ENCODE peak calls at places on chromosomes 11 and 22, in seven cellular contexts. U is NCI-H2171 treated with DMSO at 0.1 percent for 48 hours; Q is stimulated activated naive CD8-positive, alpha-beta T cell treated with anti-CD3 and anti-CD28 coated beads, Interleukin-15, amount 100 ng/mL, for 72 hours; D is activated CD4-positive, alpha-beta T cell treated with anti-CD3 and anti-CD28 coated beads, Interleukin-2, amount 50 U/mL, for 4 hours; C is activated CD4-positive, alpha-beta memory T cell treated with anti-CD3 and anti-CD28 coated beads, Interleukin-2, amount 10 ng/mL, durations not matched to agents 7 days and 5 days; K is HL-60; B is NCI-H524 treated with DMSO at 0.1 percent for 48 hours. J is an unnamed sample.

GRCh38 chr11:44630511-44631210 is 65.2 kb downstream of the CD82 start:
- DNase-seq in U (no peak), Q (no peak), D (no peak), C (no peak), K (no peak), B (no peak), J (peak)

GRCh38 chr22:20298803-20299735 is 20.8 kb downstream of the DGCR6L start:
- DNase-seq in U (peak), Q (peak), D (peak), C (peak), K (peak), B (no peak), J (peak)

GRCh38 chr11:85132839-85133238 is 494.3 kb downstream of the DLG2 start:
- DNase-seq in U (no peak), Q (no peak), D (no peak), C (no peak), K (no peak), B (no peak), J (no peak)

GRCh38 chr11:122267602-122268001 is 151.6 kb upstream of the BLID start:
- DNase-seq in U (no peak), Q (no peak), D (no peak), C (no peak), K (no peak), B (no peak), J (no peak)

GRCh38 chr11:73291781-73292180 is 16.3 kb upstream of the ARHGEF17 start:
- DNase-seq in U (no peak), Q (no peak), D (no peak), C (no peak), K (no peak), B (no peak), J (no peak)

GRCh38 chr22:38148252-38148651 is 33.4 kb downstream of the PLA2G6 start:
- DNase-seq in U (no peak), Q (no peak), D (no peak), C (no peak), K (no peak), B (no peak), J (no peak)

GRCh38 chr22:23101524-23101923 is 31.2 kb downstream of the GNAZ start:
- DNase-seq in U (no peak), Q (no peak), D (no peak), C (no peak), K (no peak), B (no peak), J (no peak)

GRCh38 chr11:82906236-82906635 is 4.7 kb downstream of the DDIAS start:
- DNase-seq in U (peak), Q (no peak), D (no peak), C (no peak), K (no peak), B (no peak), J (no peak)

GRCh38 chr11:20159680-20160381 is 444 bp downstream of the DBX1 start:
- DNase-seq in U (no peak), Q (no peak), D (no peak), C (no peak), K (no peak), B (no peak), J (no peak)